ENCODE peak calls at places on chromosomes 12 and 14, in ten cellular contexts. One of them, this sample, is unnamed.

GRCh38 chr12:91529829-91530228 is 347.2 kb upstream of the DCN start:
- DNase-seq in NCI-H1092 treated with DMSO at 0.1 percent for 48 hours: no peak
- DNase-seq in NCI-H748 treated with DMSO at 0.1 percent for 48 hours: no peak
- DNase-seq in stimulated activated CD4-positive, alpha-beta T cell treated with anti-CD3 and anti-CD28 coated beads, Interleukin-2, amount 100 ng/mL, for 24 hours: no peak
- DNase-seq in non-pigmented ciliary epithelial cell: no peak
- DNase-seq in progenitor cell of endocrine pancreas: no peak
- DNase-seq in stromal cell of bone marrow: no peak
- DNase-seq in activated B cell treated with CpG ODN at 0.5 μM for 24 hours: no peak
- DNase-seq in activated CD8-positive, alpha-beta memory T cell treated with anti-CD3 and anti-CD28 coated beads for 24 hours: no peak
- DNase-seq in upper lobe of right lung: no peak
- DNase-seq in this sample: no peak

GRCh38 chr12:110224379-110225304 is 56.4 kb upstream of the ATP2A2 start:
- DNase-seq in NCI-H748 treated with DMSO at 0.1 percent for 48 hours: no peak
- DNase-seq in progenitor cell of endocrine pancreas: no peak
- DNase-seq in upper lobe of right lung: no peak
- DNase-seq in activated CD8-positive, alpha-beta memory T cell treated with anti-CD3 and anti-CD28 coated beads for 24 hours: no peak
- DNase-seq in stimulated activated CD4-positive, alpha-beta T cell treated with anti-CD3 and anti-CD28 coated beads, Interleukin-2, amount 100 ng/mL, for 24 hours: no peak
- DNase-seq in non-pigmented ciliary epithelial cell: peak; percentile 71
- DNase-seq in stromal cell of bone marrow: peak; percentile 77
- DNase-seq in NCI-H1092 treated with DMSO at 0.1 percent for 48 hours: no peak
- DNase-seq in activated B cell treated with CpG ODN at 0.5 μM for 24 hours: no peak
- DNase-seq in this sample: no peak

GRCh38 chr12:18141583-18141982 is 51.6 kb upstream of the RERGL start:
- DNase-seq in NCI-H1092 treated with DMSO at 0.1 percent for 48 hours: no peak
- DNase-seq in activated CD8-positive, alpha-beta memory T cell treated with anti-CD3 and anti-CD28 coated beads for 24 hours: no peak
- DNase-seq in activated B cell treated with CpG ODN at 0.5 μM for 24 hours: no peak
- DNase-seq in stimulated activated CD4-positive, alpha-beta T cell treated with anti-CD3 and anti-CD28 coated beads, Interleukin-2, amount 100 ng/mL, for 24 hours: no peak
- DNase-seq in non-pigmented ciliary epithelial cell: peak; percentile 37
- DNase-seq in stromal cell of bone marrow: peak; percentile 79
- DNase-seq in progenitor cell of endocrine pancreas: no peak
- DNase-seq in upper lobe of right lung: no peak
- DNase-seq in NCI-H748 treated with DMSO at 0.1 percent for 48 hours: peak; percentile 73
- DNase-seq in this sample: no peak

GRCh38 chr14:52834440-52834842 is 43.0 kb upstream of the GNPNAT1 start:
- DNase-seq in activated B cell treated with CpG ODN at 0.5 μM for 24 hours: no peak
- DNase-seq in non-pigmented ciliary epithelial cell: peak; percentile 81
- DNase-seq in upper lobe of right lung: no peak
- DNase-seq in NCI-H1092 treated with DMSO at 0.1 percent for 48 hours: no peak
- DNase-seq in activated CD8-positive, alpha-beta memory T cell treated with anti-CD3 and anti-CD28 coated beads for 24 hours: no peak
- DNase-seq in NCI-H748 treated with DMSO at 0.1 percent for 48 hours: no peak
- DNase-seq in progenitor cell of endocrine pancreas: no peak
- DNase-seq in stromal cell of bone marrow: peak; percentile 81
- DNase-seq in stimulated activated CD4-positive, alpha-beta T cell treated with anti-CD3 and anti-CD28 coated beads, Interleukin-2, amount 100 ng/mL, for 24 hours: no peak
- DNase-seq in this sample: no peak

GRCh38 chr12:68276400-68276930 is 23.1 kb upstream of the IL22 start:
- DNase-seq in activated CD8-positive, alpha-beta memory T cell treated with anti-CD3 and anti-CD28 coated beads for 24 hours: no peak
- DNase-seq in stromal cell of bone marrow: no peak
- DNase-seq in upper lobe of right lung: no peak
- DNase-seq in NCI-H748 treated with DMSO at 0.1 percent for 48 hours: no peak
- DNase-seq in progenitor cell of endocrine pancreas: no peak
- DNase-seq in non-pigmented ciliary epithelial cell: no peak
- DNase-seq in stimulated activated CD4-positive, alpha-beta T cell treated with anti-CD3 and anti-CD28 coated beads, Interleukin-2, amount 100 ng/mL, for 24 hours: no peak
- DNase-seq in NCI-H1092 treated with DMSO at 0.1 percent for 48 hours: no peak
- DNase-seq in activated B cell treated with CpG ODN at 0.5 μM for 24 hours: no peak
- DNase-seq in this sample: no peak

GRCh38 chr14:100529561-100530031 is 57.6 kb downstream of the BEGAIN start:
- DNase-seq in activated B cell treated with CpG ODN at 0.5 μM for 24 hours: peak; percentile 14
- DNase-seq in upper lobe of right lung: peak; percentile 53
- DNase-seq in stromal cell of bone marrow: no peak
- DNase-seq in activated CD8-positive, alpha-beta memory T cell treated with anti-CD3 and anti-CD28 coated beads for 24 hours: peak; percentile 46
- DNase-seq in NCI-H748 treated with DMSO at 0.1 percent for 48 hours: no peak
- DNase-seq in stimulated activated CD4-positive, alpha-beta T cell treated with anti-CD3 and anti-CD28 coated beads, Interleukin-2, amount 100 ng/mL, for 24 hours: no peak
- DNase-seq in progenitor cell of endocrine pancreas: peak; percentile 7
- DNase-seq in non-pigmented ciliary epithelial cell: no peak
- DNase-seq in NCI-H1092 treated with DMSO at 0.1 percent for 48 hours: no peak
- DNase-seq in this sample: no peak

GRCh38 chr12:5873341-5873919 is 71.6 kb downstream of the ANO2 start:
- DNase-seq in stimulated activated CD4-positive, alpha-beta T cell treated with anti-CD3 and anti-CD28 coated beads, Interleukin-2, amount 100 ng/mL, for 24 hours: no peak
- DNase-seq in upper lobe of right lung: no peak
- DNase-seq in NCI-H748 treated with DMSO at 0.1 percent for 48 hours: no peak
- DNase-seq in stromal cell of bone marrow: no peak
- DNase-seq in progenitor cell of endocrine pancreas: no peak
- DNase-seq in NCI-H1092 treated with DMSO at 0.1 percent for 48 hours: no peak
- DNase-seq in activated B cell treated with CpG ODN at 0.5 μM for 24 hours: no peak
- DNase-seq in activated CD8-positive, alpha-beta memory T cell treated with anti-CD3 and anti-CD28 coated beads for 24 hours: no peak
- DNase-seq in non-pigmented ciliary epithelial cell: no peak
- DNase-seq in this sample: no peak

GRCh38 chr12:67592228-67593011 is 56.1 kb upstream of the DYRK2 start:
- DNase-seq in progenitor cell of endocrine pancreas: no peak
- DNase-seq in stimulated activated CD4-positive, alpha-beta T cell treated with anti-CD3 and anti-CD28 coated beads, Interleukin-2, amount 100 ng/mL, for 24 hours: no peak
- DNase-seq in upper lobe of right lung: no peak
- DNase-seq in activated CD8-positive, alpha-beta memory T cell treated with anti-CD3 and anti-CD28 coated beads for 24 hours: no peak
- DNase-seq in NCI-H748 treated with DMSO at 0.1 percent for 48 hours: peak; percentile 53
- DNase-seq in stromal cell of bone marrow: peak; percentile 45
- DNase-seq in activated B cell treated with CpG ODN at 0.5 μM for 24 hours: no peak
- DNase-seq in NCI-H1092 treated with DMSO at 0.1 percent for 48 hours: no peak
- DNase-seq in non-pigmented ciliary epithelial cell: peak; percentile 13
- DNase-seq in this sample: no peak

GRCh38 chr14:43141636-43142191 is 1365.4 kb downstream of the FSCB start:
- DNase-seq in stimulated activated CD4-positive, alpha-beta T cell treated with anti-CD3 and anti-CD28 coated beads, Interleukin-2, amount 100 ng/mL, for 24 hours: no peak
- DNase-seq in NCI-H1092 treated with DMSO at 0.1 percent for 48 hours: no peak
- DNase-seq in NCI-H748 treated with DMSO at 0.1 percent for 48 hours: no peak
- DNase-seq in activated CD8-positive, alpha-beta memory T cell treated with anti-CD3 and anti-CD28 coated beads for 24 hours: no peak
- DNase-seq in upper lobe of right lung: no peak
- DNase-seq in non-pigmented ciliary epithelial cell: no peak
- DNase-seq in activated B cell treated with CpG ODN at 0.5 μM for 24 hours: no peak
- DNase-seq in stromal cell of bone marrow: no peak
- DNase-seq in progenitor cell of endocrine pancreas: no peak
- DNase-seq in this sample: no peak

GRCh38 chr12:9701380-9702154 is 31.3 kb downstream of the CLECL1 start:
- DNase-seq in upper lobe of right lung: no peak
- DNase-seq in progenitor cell of endocrine pancreas: no peak
- DNase-seq in stromal cell of bone marrow: no peak
- DNase-seq in NCI-H748 treated with DMSO at 0.1 percent for 48 hours: no peak
- DNase-seq in non-pigmented ciliary epithelial cell: no peak
- DNase-seq in activated B cell treated with CpG ODN at 0.5 μM for 24 hours: no peak
- DNase-seq in activated CD8-positive, alpha-beta memory T cell treated with anti-CD3 and anti-CD28 coated beads for 24 hours: peak; percentile 75
- DNase-seq in stimulated activated CD4-positive, alpha-beta T cell treated with anti-CD3 and anti-CD28 coated beads, Interleukin-2, amount 100 ng/mL, for 24 hours: peak; percentile 40
- DNase-seq in NCI-H1092 treated with DMSO at 0.1 percent for 48 hours: no peak
- DNase-seq in this sample: peak; percentile 51

GRCh38 chr12:31845613-31846321 is 113.4 kb upstream of the RESF1 start:
- DNase-seq in activated B cell treated with CpG ODN at 0.5 μM for 24 hours: no peak
- DNase-seq in upper lobe of right lung: no peak
- DNase-seq in NCI-H1092 treated with DMSO at 0.1 percent for 48 hours: no peak
- DNase-seq in progenitor cell of endocrine pancreas: no peak
- DNase-seq in stromal cell of bone marrow: no peak
- DNase-seq in activated CD8-positive, alpha-beta memory T cell treated with anti-CD3 and anti-CD28 coated beads for 24 hours: no peak
- DNase-seq in non-pigmented ciliary epithelial cell: no peak
- DNase-seq in stimulated activated CD4-positive, alpha-beta T cell treated with anti-CD3 and anti-CD28 coated beads, Interleukin-2, amount 100 ng/mL, for 24 hours: no peak
- DNase-seq in NCI-H748 treated with DMSO at 0.1 percent for 48 hours: no peak
- DNase-seq in this sample: no peak

GRCh38 chr12:89525824-89526770 is at the start of gene POC1B:
- DNase-seq in progenitor cell of endocrine pancreas: peak; percentile 69
- DNase-seq in stimulated activated CD4-positive, alpha-beta T cell treated with anti-CD3 and anti-CD28 coated beads, Interleukin-2, amount 100 ng/mL, for 24 hours: peak; percentile 77
- DNase-seq in NCI-H748 treated with DMSO at 0.1 percent for 48 hours: peak; percentile 91
- DNase-seq in activated CD8-positive, alpha-beta memory T cell treated with anti-CD3 and anti-CD28 coated beads for 24 hours: peak; percentile 93
- DNase-seq in non-pigmented ciliary epithelial cell: peak; percentile 50
- DNase-seq in stromal cell of bone marrow: peak; percentile 54
- DNase-seq in upper lobe of right lung: peak; percentile 91
- DNase-seq in NCI-H1092 treated with DMSO at 0.1 percent for 48 hours: peak; percentile 93
- DNase-seq in activated B cell treated with CpG ODN at 0.5 μM for 24 hours: peak; percentile 76
- DNase-seq in this sample: peak; percentile 84

GRCh38 chr14:100438271-100438670 is 115.1 kb downstream of the SLC25A47 start:
- DNase-seq in NCI-H1092 treated with DMSO at 0.1 percent for 48 hours: no peak
- DNase-seq in progenitor cell of endocrine pancreas: no peak
- DNase-seq in NCI-H748 treated with DMSO at 0.1 percent for 48 hours: no peak
- DNase-seq in upper lobe of right lung: no peak
- DNase-seq in stimulated activated CD4-positive, alpha-beta T cell treated with anti-CD3 and anti-CD28 coated beads, Interleukin-2, amount 100 ng/mL, for 24 hours: no peak
- DNase-seq in stromal cell of bone marrow: no peak
- DNase-seq in non-pigmented ciliary epithelial cell: no peak
- DNase-seq in activated CD8-positive, alpha-beta memory T cell treated with anti-CD3 and anti-CD28 coated beads for 24 hours: no peak
- DNase-seq in activated B cell treated with CpG ODN at 0.5 μM for 24 hours: no peak
- DNase-seq in this sample: no peak

GRCh38 chr12:62435337-62436163 is 31.1 kb upstream of the MON2 start:
- DNase-seq in activated B cell treated with CpG ODN at 0.5 μM for 24 hours: peak; percentile 20
- DNase-seq in stimulated activated CD4-positive, alpha-beta T cell treated with anti-CD3 and anti-CD28 coated beads, Interleukin-2, amount 100 ng/mL, for 24 hours: peak; percentile 40
- DNase-seq in progenitor cell of endocrine pancreas: peak; percentile 40
- DNase-seq in upper lobe of right lung: peak; percentile 69
- DNase-seq in activated CD8-positive, alpha-beta memory T cell treated with anti-CD3 and anti-CD28 coated beads for 24 hours: peak; percentile 68
- DNase-seq in NCI-H748 treated with DMSO at 0.1 percent for 48 hours: peak; percentile 26
- DNase-seq in stromal cell of bone marrow: peak; percentile 38
- DNase-seq in non-pigmented ciliary epithelial cell: peak; percentile 19
- DNase-seq in NCI-H1092 treated with DMSO at 0.1 percent for 48 hours: peak; percentile 4
- DNase-seq in this sample: peak; percentile 54

GRCh38 chr12:48004941-48005749 is 869 bp upstream of the COL2A1 start:
- DNase-seq in activated CD8-positive, alpha-beta memory T cell treated with anti-CD3 and anti-CD28 coated beads for 24 hours: no peak
- DNase-seq in stromal cell of bone marrow: no peak
- DNase-seq in stimulated activated CD4-positive, alpha-beta T cell treated with anti-CD3 and anti-CD28 coated beads, Interleukin-2, amount 100 ng/mL, for 24 hours: no peak
- DNase-seq in progenitor cell of endocrine pancreas: peak; percentile 53
- DNase-seq in NCI-H1092 treated with DMSO at 0.1 percent for 48 hours: no peak
- DNase-seq in upper lobe of right lung: no peak
- DNase-seq in non-pigmented ciliary epithelial cell: no peak
- DNase-seq in NCI-H748 treated with DMSO at 0.1 percent for 48 hours: peak; percentile 50
- DNase-seq in activated B cell treated with CpG ODN at 0.5 μM for 24 hours: no peak
- DNase-seq in this sample: no peak

GRCh38 chr12:70364695-70365397 is 1.2 kb upstream of the KCNMB4 start:
- DNase-seq in stromal cell of bone marrow: no peak
- DNase-seq in upper lobe of right lung: no peak
- DNase-seq in progenitor cell of endocrine pancreas: no peak
- DNase-seq in activated B cell treated with CpG ODN at 0.5 μM for 24 hours: no peak
- DNase-seq in NCI-H748 treated with DMSO at 0.1 percent for 48 hours: no peak
- DNase-seq in activated CD8-positive, alpha-beta memory T cell treated with anti-CD3 and anti-CD28 coated beads for 24 hours: no peak
- DNase-seq in stimulated activated CD4-positive, alpha-beta T cell treated with anti-CD3 and anti-CD28 coated beads, Interleukin-2, amount 100 ng/mL, for 24 hours: no peak
- DNase-seq in NCI-H1092 treated with DMSO at 0.1 percent for 48 hours: no peak
- DNase-seq in non-pigmented ciliary epithelial cell: no peak
- DNase-seq in this sample: no peak

GRCh38 chr14:69716483-69717187 is 50.3 kb upstream of the SRSF5 start:
- DNase-seq in stromal cell of bone marrow: peak; percentile 81
- DNase-seq in NCI-H748 treated with DMSO at 0.1 percent for 48 hours: no peak
- DNase-seq in NCI-H1092 treated with DMSO at 0.1 percent for 48 hours: no peak
- DNase-seq in activated CD8-positive, alpha-beta memory T cell treated with anti-CD3 and anti-CD28 coated beads for 24 hours: no peak
- DNase-seq in upper lobe of right lung: no peak
- DNase-seq in stimulated activated CD4-positive, alpha-beta T cell treated with anti-CD3 and anti-CD28 coated beads, Interleukin-2, amount 100 ng/mL, for 24 hours: peak; percentile 45
- DNase-seq in non-pigmented ciliary epithelial cell: peak; percentile 97
- DNase-seq in progenitor cell of endocrine pancreas: no peak
- DNase-seq in activated B cell treated with CpG ODN at 0.5 μM for 24 hours: no peak
- DNase-seq in this sample: no peak

GRCh38 chr12:51368640-51369517 is 22.3 kb downstream of the GALNT6 start:
- DNase-seq in progenitor cell of endocrine pancreas: no peak
- DNase-seq in NCI-H748 treated with DMSO at 0.1 percent for 48 hours: no peak
- DNase-seq in upper lobe of right lung: peak; percentile 75
- DNase-seq in activated B cell treated with CpG ODN at 0.5 μM for 24 hours: peak; percentile 81
- DNase-seq in NCI-H1092 treated with DMSO at 0.1 percent for 48 hours: no peak
- DNase-seq in non-pigmented ciliary epithelial cell: peak; percentile 69
- DNase-seq in stromal cell of bone marrow: no peak
- DNase-seq in activated CD8-positive, alpha-beta memory T cell treated with anti-CD3 and anti-CD28 coated beads for 24 hours: peak; percentile 90
- DNase-seq in stimulated activated CD4-positive, alpha-beta T cell treated with anti-CD3 and anti-CD28 coated beads, Interleukin-2, amount 100 ng/mL, for 24 hours: peak; percentile 80
- DNase-seq in this sample: peak; percentile 82

GRCh38 chr12:23259558-23259957 is 634.6 kb downstream of the ETNK1 start:
- DNase-seq in activated CD8-positive, alpha-beta memory T cell treated with anti-CD3 and anti-CD28 coated beads for 24 hours: no peak
- DNase-seq in NCI-H1092 treated with DMSO at 0.1 percent for 48 hours: no peak
- DNase-seq in NCI-H748 treated with DMSO at 0.1 percent for 48 hours: no peak
- DNase-seq in stromal cell of bone marrow: no peak
- DNase-seq in stimulated activated CD4-positive, alpha-beta T cell treated with anti-CD3 and anti-CD28 coated beads, Interleukin-2, amount 100 ng/mL, for 24 hours: no peak
- DNase-seq in progenitor cell of endocrine pancreas: no peak
- DNase-seq in non-pigmented ciliary epithelial cell: no peak
- DNase-seq in activated B cell treated with CpG ODN at 0.5 μM for 24 hours: no peak
- DNase-seq in upper lobe of right lung: no peak
- DNase-seq in this sample: no peak

GRCh38 chr12:14756331-14757143 is 46.7 kb downstream of the WBP11 start:
- DNase-seq in NCI-H1092 treated with DMSO at 0.1 percent for 48 hours: no peak
- DNase-seq in stimulated activated CD4-positive, alpha-beta T cell treated with anti-CD3 and anti-CD28 coated beads, Interleukin-2, amount 100 ng/mL, for 24 hours: no peak
- DNase-seq in NCI-H748 treated with DMSO at 0.1 percent for 48 hours: no peak
- DNase-seq in upper lobe of right lung: no peak
- DNase-seq in progenitor cell of endocrine pancreas: peak; percentile 33
- DNase-seq in activated B cell treated with CpG ODN at 0.5 μM for 24 hours: no peak
- DNase-seq in non-pigmented ciliary epithelial cell: no peak
- DNase-seq in activated CD8-positive, alpha-beta memory T cell treated with anti-CD3 and anti-CD28 coated beads for 24 hours: no peak
- DNase-seq in stromal cell of bone marrow: no peak
- DNase-seq in this sample: no peak

GRCh38 chr12:9760699-9761406 is at the start of gene CD69:
- DNase-seq in stimulated activated CD4-positive, alpha-beta T cell treated with anti-CD3 and anti-CD28 coated beads, Interleukin-2, amount 100 ng/mL, for 24 hours: peak; percentile 80
- DNase-seq in activated B cell treated with CpG ODN at 0.5 μM for 24 hours: peak; percentile 33
- DNase-seq in stromal cell of bone marrow: no peak
- DNase-seq in NCI-H1092 treated with DMSO at 0.1 percent for 48 hours: no peak
- DNase-seq in upper lobe of right lung: no peak
- DNase-seq in NCI-H748 treated with DMSO at 0.1 percent for 48 hours: no peak
- DNase-seq in progenitor cell of endocrine pancreas: no peak
- DNase-seq in non-pigmented ciliary epithelial cell: no peak
- DNase-seq in activated CD8-positive, alpha-beta memory T cell treated with anti-CD3 and anti-CD28 coated beads for 24 hours: peak; percentile 81
- DNase-seq in this sample: peak; percentile 67

GRCh38 chr12:15599266-15600037 is 189.7 kb downstream of the EPS8 start:
- DNase-seq in NCI-H748 treated with DMSO at 0.1 percent for 48 hours: peak; percentile 19
- DNase-seq in stimulated activated CD4-positive, alpha-beta T cell treated with anti-CD3 and anti-CD28 coated beads, Interleukin-2, amount 100 ng/mL, for 24 hours: no peak
- DNase-seq in activated B cell treated with CpG ODN at 0.5 μM for 24 hours: no peak
- DNase-seq in activated CD8-positive, alpha-beta memory T cell treated with anti-CD3 and anti-CD28 coated beads for 24 hours: no peak
- DNase-seq in progenitor cell of endocrine pancreas: no peak
- DNase-seq in stromal cell of bone marrow: peak; percentile 63
- DNase-seq in non-pigmented ciliary epithelial cell: peak; percentile 60
- DNase-seq in NCI-H1092 treated with DMSO at 0.1 percent for 48 hours: peak; percentile 7
- DNase-seq in upper lobe of right lung: no peak
- DNase-seq in this sample: no peak

GRCh38 chr12:56781726-56782125 is 18.6 kb downstream of the HSD17B6 start:
- DNase-seq in progenitor cell of endocrine pancreas: no peak
- DNase-seq in activated CD8-positive, alpha-beta memory T cell treated with anti-CD3 and anti-CD28 coated beads for 24 hours: no peak
- DNase-seq in stromal cell of bone marrow: peak; percentile 15
- DNase-seq in upper lobe of right lung: no peak
- DNase-seq in NCI-H748 treated with DMSO at 0.1 percent for 48 hours: no peak
- DNase-seq in non-pigmented ciliary epithelial cell: no peak
- DNase-seq in NCI-H1092 treated with DMSO at 0.1 percent for 48 hours: no peak
- DNase-seq in stimulated activated CD4-positive, alpha-beta T cell treated with anti-CD3 and anti-CD28 coated beads, Interleukin-2, amount 100 ng/mL, for 24 hours: no peak
- DNase-seq in activated B cell treated with CpG ODN at 0.5 μM for 24 hours: no peak
- DNase-seq in this sample: no peak

GRCh38 chr14:60485600-60486251 is at the start of gene C14orf39:
- DNase-seq in stimulated activated CD4-positive, alpha-beta T cell treated with anti-CD3 and anti-CD28 coated beads, Interleukin-2, amount 100 ng/mL, for 24 hours: no peak
- DNase-seq in activated B cell treated with CpG ODN at 0.5 μM for 24 hours: no peak
- DNase-seq in progenitor cell of endocrine pancreas: peak; percentile 54
- DNase-seq in activated CD8-positive, alpha-beta memory T cell treated with anti-CD3 and anti-CD28 coated beads for 24 hours: peak; percentile 61
- DNase-seq in stromal cell of bone marrow: peak; percentile 8
- DNase-seq in NCI-H748 treated with DMSO at 0.1 percent for 48 hours: no peak
- DNase-seq in upper lobe of right lung: no peak
- DNase-seq in non-pigmented ciliary epithelial cell: no peak
- DNase-seq in NCI-H1092 treated with DMSO at 0.1 percent for 48 hours: peak; percentile 83
- DNase-seq in this sample: no peak

GRCh38 chr14:92471919-92472318 is 41.7 kb upstream of the RIN3 start:
- DNase-seq in activated B cell treated with CpG ODN at 0.5 μM for 24 hours: no peak
- DNase-seq in NCI-H1092 treated with DMSO at 0.1 percent for 48 hours: no peak
- DNase-seq in stromal cell of bone marrow: no peak
- DNase-seq in stimulated activated CD4-positive, alpha-beta T cell treated with anti-CD3 and anti-CD28 coated beads, Interleukin-2, amount 100 ng/mL, for 24 hours: no peak
- DNase-seq in upper lobe of right lung: no peak
- DNase-seq in progenitor cell of endocrine pancreas: no peak
- DNase-seq in non-pigmented ciliary epithelial cell: peak; percentile 69
- DNase-seq in NCI-H748 treated with DMSO at 0.1 percent for 48 hours: no peak
- DNase-seq in activated CD8-positive, alpha-beta memory T cell treated with anti-CD3 and anti-CD28 coated beads for 24 hours: no peak
- DNase-seq in this sample: no peak

GRCh38 chr12:127046467-127046866 is 1220.5 kb upstream of the TMEM132C start:
- DNase-seq in upper lobe of right lung: no peak
- DNase-seq in stromal cell of bone marrow: no peak
- DNase-seq in NCI-H748 treated with DMSO at 0.1 percent for 48 hours: no peak
- DNase-seq in non-pigmented ciliary epithelial cell: no peak
- DNase-seq in activated B cell treated with CpG ODN at 0.5 μM for 24 hours: no peak
- DNase-seq in activated CD8-positive, alpha-beta memory T cell treated with anti-CD3 and anti-CD28 coated beads for 24 hours: no peak
- DNase-seq in progenitor cell of endocrine pancreas: no peak
- DNase-seq in stimulated activated CD4-positive, alpha-beta T cell treated with anti-CD3 and anti-CD28 coated beads, Interleukin-2, amount 100 ng/mL, for 24 hours: no peak
- DNase-seq in NCI-H1092 treated with DMSO at 0.1 percent for 48 hours: no peak
- DNase-seq in this sample: no peak

GRCh38 chr14:52951730-52952481 is 1.1 kb upstream of the FERMT2 start:
- DNase-seq in activated B cell treated with CpG ODN at 0.5 μM for 24 hours: no peak
- DNase-seq in NCI-H748 treated with DMSO at 0.1 percent for 48 hours: peak; percentile 56
- DNase-seq in stromal cell of bone marrow: peak; percentile 76
- DNase-seq in upper lobe of right lung: no peak
- DNase-seq in activated CD8-positive, alpha-beta memory T cell treated with anti-CD3 and anti-CD28 coated beads for 24 hours: no peak
- DNase-seq in non-pigmented ciliary epithelial cell: peak; percentile 54
- DNase-seq in stimulated activated CD4-positive, alpha-beta T cell treated with anti-CD3 and anti-CD28 coated beads, Interleukin-2, amount 100 ng/mL, for 24 hours: no peak
- DNase-seq in NCI-H1092 treated with DMSO at 0.1 percent for 48 hours: no peak
- DNase-seq in progenitor cell of endocrine pancreas: no peak
- DNase-seq in this sample: no peak

GRCh38 chr12:2231011-2231595 is 178.3 kb downstream of the CACNA1C start:
- DNase-seq in non-pigmented ciliary epithelial cell: no peak
- DNase-seq in upper lobe of right lung: no peak
- DNase-seq in activated B cell treated with CpG ODN at 0.5 μM for 24 hours: no peak
- DNase-seq in stimulated activated CD4-positive, alpha-beta T cell treated with anti-CD3 and anti-CD28 coated beads, Interleukin-2, amount 100 ng/mL, for 24 hours: no peak
- DNase-seq in progenitor cell of endocrine pancreas: no peak
- DNase-seq in stromal cell of bone marrow: no peak
- DNase-seq in NCI-H748 treated with DMSO at 0.1 percent for 48 hours: no peak
- DNase-seq in activated CD8-positive, alpha-beta memory T cell treated with anti-CD3 and anti-CD28 coated beads for 24 hours: no peak
- DNase-seq in NCI-H1092 treated with DMSO at 0.1 percent for 48 hours: no peak
- DNase-seq in this sample: no peak

This sample was measured in activated naive CD8-positive, alpha-beta T cell treated with anti-CD3 and anti-CD28 coated beads, Interleukin-2, amount 10 ng/mL, durations not matched to agents 7 days and 5 days.